ENCODE peak calls at places on chromosome 4, in four cellular contexts. Z, O, Y and V are unnamed samples.

GRCh38 chr4:85474818-85475630 is at the start of gene ARHGAP24:
- DNase-seq in Z (peak), O (peak), Y (peak), V (peak)

GRCh38 chr4:65007841-65008439 is 598.7 kb upstream of the TECRL start:
- DNase-seq in Z (peak), O (peak), Y (peak), V (no peak)

GRCh38 chr4:1345905-1346780 is 865 bp upstream of the UVSSA start:
- DNase-seq in Y (no peak), Z (peak), O (no peak), V (no peak)

GRCh38 chr4:185991750-185992149 is 77.2 kb upstream of the TLR3 start:
- DNase-seq in Y (no peak), Z (no peak), O (no peak), V (no peak)

GRCh38 chr4:79413486-79413885 is 5.5 kb upstream of the GK2 start:
- DNase-seq in O (no peak), Y (no peak), Z (no peak), V (no peak)

GRCh38 chr4:82745173-82745842 is 53.3 kb downstream of the SCD5 start:
- DNase-seq in O (no peak), Y (no peak), Z (peak), V (no peak)

GRCh38 chr4:141099326-141099725 is 33.9 kb downstream of the RNF150 start:
- DNase-seq in Z (peak), O (no peak), Y (no peak), V (no peak)

GRCh38 chr4:127001898-127002297 is 630.9 kb upstream of the INTU start:
- DNase-seq in Y (no peak), O (no peak), Z (no peak), V (no peak)

GRCh38 chr4:109648266-109648996 is 54.8 kb downstream of the CASP6 start:
- DNase-seq in Y (no peak), O (no peak), Z (no peak), V (no peak)

GRCh38 chr4:86005998-86006397 is 353.9 kb downstream of the MAPK10 start:
- DNase-seq in Z (no peak), O (no peak), Y (no peak), V (no peak)

GRCh38 chr4:56435001-56435747 is at the start of gene PPAT:
- DNase-seq in Z (peak), O (peak), Y (peak), V (peak)

GRCh38 chr4:75841641-75842520 is 60.4 kb downstream of the PPEF2 start:
- DNase-seq in Y (no peak), O (no peak), Z (no peak), V (no peak)

GRCh38 chr4:166104623-166105022 is 231.6 kb downstream of the TLL1 start:
- DNase-seq in Y (no peak), O (no peak), Z (no peak), V (no peak)

GRCh38 chr4:143773998-143774898 is 73.8 kb upstream of the FREM3 start:
- DNase-seq in Y (peak), O (peak), Z (peak), V (no peak)

GRCh38 chr4:116501954-116502353 is 583.4 kb downstream of the TRAM1L1 start:
- DNase-seq in Y (no peak), Z (no peak), O (no peak), V (no peak)

GRCh38 chr4:41257901-41258300 is 1.2 kb downstream of the UCHL1 start:
- DNase-seq in O (no peak), Y (no peak), Z (no peak), V (no peak)

GRCh38 chr4:17066972-17067371 is 168.5 kb upstream of the LDB2 start:
- DNase-seq in O (no peak), Y (peak), Z (peak), V (no peak)

GRCh38 chr4:80532674-80533333 is 197.3 kb downstream of the CFAP299 start:
- DNase-seq in O (no peak), Y (no peak), Z (no peak), V (no peak)